ENCODE peak calls at places on chromosomes 12 and 14, in six cellular contexts. O, C, T, R, F and H are unnamed samples.

GRCh38 chr12:49944718-49945117 is 5.8 kb upstream of the AQP2 start:
- DNase-seq in O (no peak), C (no peak), T (no peak), R (no peak), F (no peak), H (no peak)

GRCh38 chr12:118606690-118607089 is 230.3 kb downstream of the SUDS3 start:
- DNase-seq in O (no peak), C (no peak), T (no peak), R (no peak), F (no peak), H (no peak)

GRCh38 chr12:43653289-43653915 is 101.4 kb upstream of the ADAMTS20 start:
- DNase-seq in O (no peak), C (no peak), T (no peak), R (no peak), F (no peak), H (no peak)

GRCh38 chr12:52126605-52127578 is 47.4 kb downstream of the SMIM41 start:
- DNase-seq in O (no peak), C (peak; percentile 86), T (no peak), R (no peak), F (no peak), H (no peak)

GRCh38 chr12:9039397-9039977 is 50.1 kb downstream of the KLRG1 start:
- DNase-seq in O (no peak), C (peak; percentile 33), T (no peak), R (peak; percentile 85), F (no peak), H (peak; percentile 24)

GRCh38 chr12:123655420-123655819 is 15.5 kb upstream of the TCTN2 start:
- DNase-seq in O (no peak), C (no peak), T (no peak), R (peak; percentile 6), F (no peak), H (no peak)

GRCh38 chr12:99810718-99811593 is 163.4 kb downstream of the GARIN6 start:
- DNase-seq in O (no peak), C (no peak), T (no peak), R (peak; percentile 71), F (no peak), H (peak; percentile 52)

GRCh38 chr12:104372721-104373335 is 69.3 kb downstream of the EID3 start:
- DNase-seq in O (no peak), C (no peak), T (no peak), R (no peak), F (no peak), H (no peak)

GRCh38 chr14:89621009-89621421 is 204.0 kb upstream of the FOXN3 start:
- DNase-seq in O (no peak), C (no peak), T (peak; percentile 68), R (no peak), F (peak; percentile 59), H (no peak)

GRCh38 chr12:62933871-62934798 is 815 bp downstream of the PPM1H start:
- DNase-seq in O (peak; percentile 91), C (peak; percentile 19), T (peak; percentile 19), R (peak; percentile 59), F (no peak), H (no peak)

GRCh38 chr12:32946504-32947131 is 50.0 kb upstream of the PKP2 start:
- DNase-seq in O (no peak), C (no peak), T (no peak), R (no peak), F (no peak), H (no peak)

GRCh38 chr12:12398026-12398859 is 41.4 kb downstream of the BORCS5 start:
- DNase-seq in O (no peak), C (peak; percentile 42), T (no peak), R (peak; percentile 56), F (no peak), H (peak; percentile 53)

GRCh38 chr12:125164541-125164940 is 99.3 kb downstream of the AACS start:
- DNase-seq in O (no peak), C (no peak), T (no peak), R (no peak), F (no peak), H (no peak)